ENCODE peak calls at places on chromosomes 7 and 10, in six cellular contexts. U is kidney tubule cell; W is astrocyte of the cerebellum; L is GDM1; G is activated naive CD8-positive, alpha-beta T cell treated with anti-CD3 and anti-CD28 coated beads, Interleukin-2, amount 50 U/mL, for 16 hours; Q is fibroblast of villous mesenchyme. J is an unnamed sample.

GRCh38 chr7:131100357-131101054 is 227.2 kb upstream of the MKLN1 start:
- DNase-seq in U (no peak), L (no peak), W (no peak), G (no peak), Q (no peak), J (no peak)

GRCh38 chr10:110773693-110774068 is 98.0 kb upstream of the PDCD4 start:
- DNase-seq in W (no peak), G (no peak), L (no peak), Q (no peak), U (no peak), J (no peak)

GRCh38 chr10:70753026-70753663 is 32.0 kb downstream of the TBATA start:
- DNase-seq in G (no peak), L (no peak), Q (no peak), U (no peak), W (no peak), J (no peak)

GRCh38 chr7:117385340-117386124 is 41.8 kb downstream of the ASZ1 start:
- DNase-seq in U (peak; percentile 42), W (peak; percentile 12), Q (peak; percentile 69), L (no peak), G (no peak), J (peak; percentile 68)

GRCh38 chr7:20508109-20508508 is 107.4 kb upstream of the ABCB5 start:
- DNase-seq in L (no peak), W (peak; percentile 9), U (peak; percentile 19), G (no peak), Q (no peak), J (no peak)

GRCh38 chr7:140342732-140343514 is 55.4 kb downstream of the SLC37A3 start:
- DNase-seq in Q (peak; percentile 13), W (no peak), G (no peak), U (peak; percentile 38), L (peak; percentile 24), J (peak; percentile 28)

GRCh38 chr7:134391223-134391622 is 67.7 kb downstream of the AKR1B1 start:
- DNase-seq in W (no peak), U (no peak), Q (no peak), L (no peak), G (no peak), J (no peak)

GRCh38 chr7:16422100-16422430 is 727 bp upstream of the CRPPA start:
- DNase-seq in Q (peak; percentile 79), W (no peak), G (no peak), U (no peak), L (no peak), J (no peak)

GRCh38 chr10:4656576-4657194 is 169.3 kb upstream of the AKR1E2 start:
- DNase-seq in W (peak; percentile 65), Q (peak; percentile 76), U (peak; percentile 76), L (peak; percentile 12), G (no peak), J (peak; percentile 56)

GRCh38 chr10:92826504-92826903 is 21.8 kb upstream of the EXOC6 start:
- DNase-seq in W (no peak), U (no peak), L (no peak), G (no peak), Q (no peak), J (no peak)

GRCh38 chr10:6514180-6514579 is 65.9 kb downstream of the PRKCQ start:
- DNase-seq in W (no peak), G (no peak), L (no peak), U (no peak), Q (no peak), J (no peak)

GRCh38 chr7:150382123-150382843 is 3.2 kb downstream of the ZNF775 start:
- DNase-seq in Q (no peak), W (no peak), U (no peak), L (no peak), G (no peak), J (no peak)

GRCh38 chr10:71740069-71740468 is 20.5 kb upstream of the C10orf105 start:
- DNase-seq in L (no peak), U (no peak), W (no peak), Q (peak; percentile 74), G (no peak), J (no peak)

GRCh38 chr10:79424221-79425073 is 21.0 kb downstream of the ZCCHC24 start:
- DNase-seq in W (no peak), U (no peak), G (no peak), L (no peak), Q (no peak), J (no peak)

GRCh38 chr10:117246997-117247667 is 6.2 kb downstream of the SLC18A2 start:
- DNase-seq in U (no peak), G (no peak), Q (no peak), W (no peak), L (no peak), J (no peak)

GRCh38 chr10:102396251-102396650 is 746 bp downstream of the NFKB2 start:
- DNase-seq in U (no peak), G (no peak), W (no peak), Q (no peak), L (no peak), J (no peak)

GRCh38 chr7:100089458-100090201 is 861 bp downstream of the COPS6 start:
- DNase-seq in W (no peak), G (no peak), Q (peak; percentile 59), L (no peak), U (peak; percentile 43), J (peak; percentile 44)